ENCODE peak calls at places on chromosomes 1 and 21, in nine cellular contexts. D, C, F, J, Y, K, G, W and H are unnamed samples.

GRCh38 chr1:25924454-25924853 is 18.2 kb upstream of the STMN1 start:
- DNase-seq in D (no peak), F (no peak), K (no peak), J (peak), G (no peak), Y (no peak), C (no peak), W (no peak), H (no peak)

GRCh38 chr1:228416217-228416971 is at the start of gene TRIM17:
- DNase-seq in C (peak), G (no peak), K (peak), W (no peak), Y (peak), F (peak), J (peak), D (no peak), H (no peak)

GRCh38 chr1:225847610-225848009 is 34.6 kb downstream of the TMEM63A start:
- DNase-seq in F (no peak), Y (no peak), J (no peak), C (peak), G (no peak), W (no peak), D (no peak), K (no peak), H (no peak)

GRCh38 chr1:168722964-168723363 is 6.0 kb downstream of the DPT start:
- DNase-seq in W (no peak), G (no peak), C (no peak), K (no peak), D (no peak), J (no peak), Y (no peak), F (no peak), H (no peak)

GRCh38 chr1:243390315-243390875 is 134.6 kb downstream of the SDCCAG8 start:
- DNase-seq in G (no peak), C (no peak), K (no peak), F (no peak), D (no peak), Y (no peak), J (no peak), W (no peak), H (no peak)

GRCh38 chr1:198584163-198584562 is 43.7 kb upstream of the ATP6V1G3 start:
- DNase-seq in J (no peak), F (no peak), C (no peak), D (no peak), W (no peak), K (no peak), Y (no peak), G (no peak), H (no peak)

GRCh38 chr1:238343869-238344268 is 453.1 kb upstream of the ZP4 start:
- DNase-seq in F (no peak), W (no peak), G (no peak), J (no peak), K (no peak), Y (no peak), D (no peak), C (no peak), H (no peak)

GRCh38 chr1:193322218-193322617 is 135.8 kb upstream of the B3GALT2 start:
- DNase-seq in K (no peak), W (no peak), C (no peak), Y (no peak), D (no peak), G (no peak), F (no peak), J (no peak), H (no peak)

GRCh38 chr21:30518876-30519275 is 16.9 kb upstream of the KRTAP19-5 start:
- DNase-seq in Y (no peak), K (no peak), W (no peak), G (no peak), D (no peak), J (no peak), F (no peak), C (no peak), H (no peak)

GRCh38 chr1:53681647-53682368 is 57.2 kb downstream of the GLIS1 start:
- DNase-seq in J (peak), Y (peak), G (peak), W (no peak), F (peak), D (no peak), C (peak), K (peak), H (no peak)

GRCh38 chr1:20867847-20868246 is 80.7 kb upstream of the HP1BP3 start:
- DNase-seq in F (no peak), G (no peak), Y (no peak), K (no peak), C (no peak), J (no peak), D (peak), W (no peak), H (no peak)